ENCODE peak calls at places on chromosome 1, in nine cellular contexts. One of them, this sample, is unnamed.

GRCh38 chr1:187838335-187839293 is 1009.9 kb downstream of the PLA2G4A start:
- DNase-seq in breast epithelium: no peak
- DNase-seq in H1: no peak
- DNase-seq in left ventricle myocardium inferior: no peak
- DNase-seq in left lung: no peak
- DNase-seq in PC-3: no peak
- DNase-seq in GM06990: no peak
- DNase-seq in adrenal gland: no peak
- DNase-seq in brain microvascular endothelial cell: no peak
- DNase-seq in this sample: peak; percentile 10

GRCh38 chr1:234724517-234725176 is 114.7 kb upstream of the IRF2BP2 start:
- DNase-seq in H1: no peak
- DNase-seq in GM06990: peak; percentile 24
- DNase-seq in left ventricle myocardium inferior: peak; percentile 75
- DNase-seq in brain microvascular endothelial cell: no peak
- DNase-seq in adrenal gland: peak; percentile 80
- DNase-seq in left lung: peak; percentile 84
- DNase-seq in breast epithelium: no peak
- DNase-seq in PC-3: no peak
- DNase-seq in this sample: no peak

GRCh38 chr1:151393583-151393982 is 5.8 kb upstream of the PSMB4 start:
- DNase-seq in H1: no peak
- DNase-seq in brain microvascular endothelial cell: no peak
- DNase-seq in PC-3: no peak
- DNase-seq in adrenal gland: no peak
- DNase-seq in left ventricle myocardium inferior: no peak
- DNase-seq in breast epithelium: no peak
- DNase-seq in left lung: no peak
- DNase-seq in GM06990: no peak
- DNase-seq in this sample: no peak

GRCh38 chr1:242525360-242525722 is 844 bp upstream of the PLD5 start:
- DNase-seq in GM06990: no peak
- DNase-seq in PC-3: no peak
- DNase-seq in left lung: no peak
- DNase-seq in adrenal gland: no peak
- DNase-seq in left ventricle myocardium inferior: no peak
- DNase-seq in H1: no peak
- DNase-seq in breast epithelium: no peak
- DNase-seq in brain microvascular endothelial cell: no peak
- DNase-seq in this sample: no peak

GRCh38 chr1:221174598-221174997 is 295.4 kb downstream of the HLX start:
- DNase-seq in GM06990: no peak
- DNase-seq in left lung: peak; percentile 47
- DNase-seq in H1: peak; percentile 17
- DNase-seq in breast epithelium: no peak
- DNase-seq in PC-3: no peak
- DNase-seq in brain microvascular endothelial cell: no peak
- DNase-seq in adrenal gland: no peak
- DNase-seq in left ventricle myocardium inferior: peak; percentile 73
- DNase-seq in this sample: no peak

GRCh38 chr1:112706505-112707216 is at the start of gene RHOC:
- DNase-seq in left ventricle myocardium inferior: peak; percentile 80
- DNase-seq in GM06990: peak; percentile 82
- DNase-seq in PC-3: peak; percentile 76
- DNase-seq in left lung: peak; percentile 93
- DNase-seq in H1: no peak
- DNase-seq in brain microvascular endothelial cell: peak; percentile 24
- DNase-seq in breast epithelium: no peak
- DNase-seq in adrenal gland: peak; percentile 79
- DNase-seq in this sample: no peak

GRCh38 chr1:65812065-65812464 is 19.4 kb downstream of the PDE4B start:
- DNase-seq in GM06990: peak; percentile 85
- DNase-seq in brain microvascular endothelial cell: peak; percentile 86
- DNase-seq in left ventricle myocardium inferior: peak; percentile 12
- DNase-seq in left lung: no peak
- DNase-seq in breast epithelium: no peak
- DNase-seq in adrenal gland: peak; percentile 20
- DNase-seq in PC-3: peak; percentile 82
- DNase-seq in H1: no peak
- DNase-seq in this sample: peak; percentile 73

GRCh38 chr1:205421728-205422127 is at the start of gene LEMD1:
- DNase-seq in adrenal gland: no peak
- DNase-seq in GM06990: no peak
- DNase-seq in left lung: no peak
- DNase-seq in PC-3: no peak
- DNase-seq in left ventricle myocardium inferior: no peak
- DNase-seq in breast epithelium: no peak
- DNase-seq in brain microvascular endothelial cell: no peak
- DNase-seq in H1: no peak
- DNase-seq in this sample: peak; percentile 43

GRCh38 chr1:3403388-3404179 is 50.9 kb upstream of the ARHGEF16 start:
- DNase-seq in adrenal gland: no peak
- DNase-seq in H1: peak; percentile 25
- DNase-seq in left ventricle myocardium inferior: no peak
- DNase-seq in PC-3: no peak
- DNase-seq in brain microvascular endothelial cell: no peak
- DNase-seq in GM06990: no peak
- DNase-seq in left lung: no peak
- DNase-seq in breast epithelium: no peak
- DNase-seq in this sample: no peak

GRCh38 chr1:83760211-83760978 is 238.5 kb downstream of the TTLL7 start:
- DNase-seq in breast epithelium: no peak
- DNase-seq in GM06990: no peak
- DNase-seq in H1: no peak
- DNase-seq in left lung: no peak
- DNase-seq in PC-3: no peak
- DNase-seq in brain microvascular endothelial cell: no peak
- DNase-seq in adrenal gland: no peak
- DNase-seq in left ventricle myocardium inferior: no peak
- DNase-seq in this sample: no peak

GRCh38 chr1:19808351-19808750 is 6.7 kb downstream of the RNF186 start:
- DNase-seq in breast epithelium: no peak
- DNase-seq in adrenal gland: no peak
- DNase-seq in PC-3: no peak
- DNase-seq in brain microvascular endothelial cell: no peak
- DNase-seq in H1: no peak
- DNase-seq in GM06990: no peak
- DNase-seq in left ventricle myocardium inferior: no peak
- DNase-seq in left lung: no peak
- DNase-seq in this sample: no peak

GRCh38 chr1:9593492-9594465 is 5.1 kb downstream of the TMEM201 start:
- DNase-seq in PC-3: peak; percentile 12
- DNase-seq in breast epithelium: no peak
- DNase-seq in brain microvascular endothelial cell: peak; percentile 80
- DNase-seq in H1: peak; percentile 23
- DNase-seq in GM06990: peak; percentile 65
- DNase-seq in left lung: peak; percentile 81
- DNase-seq in adrenal gland: peak; percentile 82
- DNase-seq in left ventricle myocardium inferior: peak; percentile 81
- DNase-seq in this sample: peak; percentile 85

GRCh38 chr1:5394111-5394510 is 598.1 kb downstream of the NPHP4 start:
- DNase-seq in GM06990: no peak
- DNase-seq in H1: no peak
- DNase-seq in left lung: no peak
- DNase-seq in PC-3: no peak
- DNase-seq in breast epithelium: no peak
- DNase-seq in brain microvascular endothelial cell: no peak
- DNase-seq in left ventricle myocardium inferior: no peak
- DNase-seq in adrenal gland: no peak
- DNase-seq in this sample: no peak
- TF ChIP-seq CTCF in GM06990: no peak
- TF ChIP-seq CTCF in H1: peak; percentile 6
- TF ChIP-seq CTCF in left lung: no peak
- TF ChIP-seq CTCF in PC-3: no peak
- TF ChIP-seq CTCF in breast epithelium: no peak
- TF ChIP-seq CTCF in brain microvascular endothelial cell: no peak
- TF ChIP-seq CTCF in left ventricle myocardium inferior: no peak
- TF ChIP-seq CTCF in adrenal gland: no peak
- TF ChIP-seq CTCF in this sample: no peak

GRCh38 chr1:54239041-54239410 is 39.1 kb downstream of the MRPL37 start:
- DNase-seq in breast epithelium: no peak
- DNase-seq in PC-3: no peak
- DNase-seq in adrenal gland: no peak
- DNase-seq in left ventricle myocardium inferior: no peak
- DNase-seq in brain microvascular endothelial cell: no peak
- DNase-seq in GM06990: no peak
- DNase-seq in H1: no peak
- DNase-seq in left lung: no peak
- DNase-seq in this sample: no peak

GRCh38 chr1:54240741-54241335 is 40.9 kb downstream of the MRPL37 start:
- DNase-seq in GM06990: no peak
- DNase-seq in adrenal gland: no peak
- DNase-seq in PC-3: no peak
- DNase-seq in H1: no peak
- DNase-seq in breast epithelium: no peak
- DNase-seq in left lung: peak; percentile 39
- DNase-seq in brain microvascular endothelial cell: no peak
- DNase-seq in left ventricle myocardium inferior: no peak
- DNase-seq in this sample: no peak

GRCh38 chr1:54239603-54240002 is 39.6 kb downstream of the MRPL37 start:
- DNase-seq in brain microvascular endothelial cell: no peak
- DNase-seq in left ventricle myocardium inferior: no peak
- DNase-seq in adrenal gland: no peak
- DNase-seq in GM06990: no peak
- DNase-seq in breast epithelium: no peak
- DNase-seq in left lung: peak; percentile 25
- DNase-seq in H1: no peak
- DNase-seq in PC-3: no peak
- DNase-seq in this sample: no peak

GRCh38 chr1:54237656-54238055 is 37.7 kb downstream of the MRPL37 start:
- DNase-seq in left lung: no peak
- DNase-seq in breast epithelium: no peak
- DNase-seq in H1: no peak
- DNase-seq in adrenal gland: no peak
- DNase-seq in brain microvascular endothelial cell: no peak
- DNase-seq in PC-3: no peak
- DNase-seq in GM06990: no peak
- DNase-seq in left ventricle myocardium inferior: no peak
- DNase-seq in this sample: no peak

GRCh38 chr1:54238353-54239040 is 38.5 kb downstream of the MRPL37 start:
- DNase-seq in GM06990: no peak
- DNase-seq in adrenal gland: no peak
- DNase-seq in left lung: no peak
- DNase-seq in left ventricle myocardium inferior: no peak
- DNase-seq in brain microvascular endothelial cell: no peak
- DNase-seq in H1: no peak
- DNase-seq in breast epithelium: no peak
- DNase-seq in PC-3: no peak
- DNase-seq in this sample: no peak
- H3K4me3 ChIP-seq in GM06990: no peak overlapping the region
- H3K4me3 ChIP-seq in adrenal gland: no peak overlapping the region
- H3K4me3 ChIP-seq in left lung: no peak overlapping the region
- H3K4me3 ChIP-seq in left ventricle myocardium inferior: no peak overlapping the region
- H3K4me3 ChIP-seq in brain microvascular endothelial cell: no peak overlapping the region
- H3K4me3 ChIP-seq in H1: no peak overlapping the region
- H3K4me3 ChIP-seq in breast epithelium: no peak overlapping the region
- H3K4me3 ChIP-seq in PC-3: no peak overlapping the region
- H3K4me3 ChIP-seq in this sample: no peak overlapping the region

GRCh38 chr1:17649371-17650106 is 105.6 kb upstream of the ACTL8 start:
- DNase-seq in breast epithelium: no peak
- DNase-seq in adrenal gland: no peak
- DNase-seq in GM06990: no peak
- DNase-seq in brain microvascular endothelial cell: no peak
- DNase-seq in left lung: no peak
- DNase-seq in PC-3: no peak
- DNase-seq in left ventricle myocardium inferior: no peak
- DNase-seq in H1: no peak
- DNase-seq in this sample: no peak
- H3K27me3 ChIP-seq in breast epithelium: no peaks in the 10 kb centered on the region
- H3K27me3 ChIP-seq in adrenal gland: no peaks in the 10 kb centered on the region
- H3K27me3 ChIP-seq in GM06990: no peaks in the 10 kb centered on the region
- H3K27me3 ChIP-seq in brain microvascular endothelial cell: no peaks in the 10 kb centered on the region
- H3K27me3 ChIP-seq in left lung: no peaks in the 10 kb centered on the region
- H3K27me3 ChIP-seq in PC-3: no peaks in the 10 kb centered on the region
- H3K27me3 ChIP-seq in left ventricle myocardium inferior: no peaks in the 10 kb centered on the region
- H3K27me3 ChIP-seq in H1: no peaks in the 10 kb centered on the region
- H3K27me3 ChIP-seq in this sample: no peaks in the 10 kb centered on the region

GRCh38 chr1:199041173-199041914 is 402.5 kb downstream of the PTPRC start:
- DNase-seq in PC-3: no peak
- DNase-seq in GM06990: peak; percentile 68
- DNase-seq in left lung: no peak
- DNase-seq in brain microvascular endothelial cell: no peak
- DNase-seq in adrenal gland: no peak
- DNase-seq in breast epithelium: no peak
- DNase-seq in left ventricle myocardium inferior: no peak
- DNase-seq in H1: no peak
- DNase-seq in this sample: no peak

GRCh38 chr1:199042193-199042592 is 403.4 kb downstream of the PTPRC start:
- DNase-seq in H1: no peak
- DNase-seq in left lung: no peak
- DNase-seq in PC-3: no peak
- DNase-seq in brain microvascular endothelial cell: no peak
- DNase-seq in left ventricle myocardium inferior: no peak
- DNase-seq in adrenal gland: no peak
- DNase-seq in breast epithelium: no peak
- DNase-seq in GM06990: no peak
- DNase-seq in this sample: no peak

GRCh38 chr1:199044191-199044590 is 405.4 kb downstream of the PTPRC start:
- DNase-seq in brain microvascular endothelial cell: no peak
- DNase-seq in left lung: no peak
- DNase-seq in GM06990: no peak
- DNase-seq in PC-3: no peak
- DNase-seq in H1: no peak
- DNase-seq in left ventricle myocardium inferior: no peak
- DNase-seq in breast epithelium: no peak
- DNase-seq in adrenal gland: no peak
- DNase-seq in this sample: no peak

GRCh38 chr1:199046618-199047017 is 407.8 kb downstream of the PTPRC start:
- DNase-seq in breast epithelium: no peak
- DNase-seq in adrenal gland: no peak
- DNase-seq in PC-3: peak; percentile 25
- DNase-seq in GM06990: no peak
- DNase-seq in H1: no peak
- DNase-seq in left lung: no peak
- DNase-seq in brain microvascular endothelial cell: no peak
- DNase-seq in left ventricle myocardium inferior: no peak
- DNase-seq in this sample: peak; percentile 18
- TF ChIP-seq CTCF in breast epithelium: no peak
- TF ChIP-seq CTCF in adrenal gland: no peak
- TF ChIP-seq CTCF in PC-3: peak; percentile 47
- TF ChIP-seq CTCF in GM06990: no peak
- TF ChIP-seq CTCF in H1: no peak
- TF ChIP-seq CTCF in left lung: no peak
- TF ChIP-seq CTCF in brain microvascular endothelial cell: peak; percentile 25
- TF ChIP-seq CTCF in left ventricle myocardium inferior: no peak
- TF ChIP-seq CTCF in this sample: peak; percentile 31

GRCh38 chr1:156656779-156657160 is 14.9 kb downstream of the BCAN start:
- DNase-seq in adrenal gland: no peak
- DNase-seq in breast epithelium: no peak
- DNase-seq in GM06990: no peak
- DNase-seq in brain microvascular endothelial cell: no peak
- DNase-seq in PC-3: no peak
- DNase-seq in left lung: no peak
- DNase-seq in left ventricle myocardium inferior: no peak
- DNase-seq in H1: no peak
- DNase-seq in this sample: no peak
- H3K4me3 ChIP-seq in adrenal gland: no peak overlapping the region
- H3K4me3 ChIP-seq in breast epithelium: peak overlapping the region; percentile 43
- H3K4me3 ChIP-seq in GM06990: no peak overlapping the region
- H3K4me3 ChIP-seq in brain microvascular endothelial cell: peak overlapping the region; percentile 15
- H3K4me3 ChIP-seq in PC-3: no peak overlapping the region
- H3K4me3 ChIP-seq in left lung: no peak overlapping the region
- H3K4me3 ChIP-seq in left ventricle myocardium inferior: peak overlapping the region; percentile 56
- H3K4me3 ChIP-seq in H1: peak overlapping the region; percentile 38
- H3K4me3 ChIP-seq in this sample: no peak overlapping the region

This sample was measured in bronchial epithelial cell.